ENCODE peak calls at places on chromosomes 4 and X, in ten cellular contexts. X is RPMI7951; C is ELR; O is fibroblast of pulmonary artery; Q is epithelial cell of esophagus; E is fibroblast of the aortic adventitia; R is CD14-positive monocyte; J is activated CD4-positive, alpha-beta T cell treated with anti-CD3 and anti-CD28 coated beads, Interleukin-2, amount 50 U/mL, for 1 hour; B is neuronal stem cell; V is stimulated activated CD4-positive, alpha-beta T cell treated with anti-CD3 and anti-CD28 coated beads, Interleukin-2, amount 100 ng/mL, for 48 hours. P is an unnamed sample.

GRCh38 chr4:89661490-89661889 is 175.5 kb downstream of the SNCA start:
- DNase-seq in X (peak; percentile 64), C (peak; percentile 82), O (peak; percentile 58), Q (peak; percentile 86), E (peak; percentile 5), R (no peak), J (no peak), B (no peak), V (no peak), P (no peak)

GRCh38 chr4:92646826-92647225 is 343.1 kb downstream of the GRID2 start:
- DNase-seq in X (no peak), C (no peak), O (no peak), Q (no peak), E (no peak), R (no peak), J (no peak), B (no peak), V (no peak), P (no peak)

GRCh38 chr4:72846280-72847111 is 223.0 kb downstream of the COX18 start:
- DNase-seq in X (peak; percentile 51), C (peak; percentile 71), O (peak; percentile 18), Q (peak; percentile 68), E (no peak), R (no peak), J (no peak), B (peak; percentile 14), V (no peak), P (no peak)

GRCh38 chr4:56818797-56819196 is 2.7 kb downstream of the SPINK2 start:
- DNase-seq in X (no peak), C (no peak), O (no peak), Q (no peak), E (no peak), R (no peak), J (no peak), B (no peak), V (no peak), P (no peak)

GRCh38 chr4:47577779-47578553 is 92.9 kb downstream of the ATP10D start:
- DNase-seq in X (no peak), C (no peak), O (peak; percentile 97), Q (no peak), E (peak; percentile 48), R (no peak), J (no peak), B (no peak), V (no peak), P (no peak)

GRCh38 chr4:5034206-5034605 is 14.9 kb upstream of the CYTL1 start:
- DNase-seq in X (no peak), C (no peak), O (no peak), Q (no peak), E (no peak), R (no peak), J (no peak), B (no peak), V (no peak), P (no peak)

GRCh38 chrX:112677167-112677566 is 2.6 kb downstream of the LHFPL1 start:
- DNase-seq in X (no peak), C (no peak), O (peak; percentile 78), Q (no peak), E (peak; percentile 41), R (no peak), J (no peak), B (no peak), V (no peak), P (no peak)

GRCh38 chrX:71998836-71999509 is 88.3 kb downstream of the NHSL2 start:
- DNase-seq in X (peak; percentile 38), C (peak; percentile 50), O (peak; percentile 36), Q (no peak), E (peak; percentile 36), R (no peak), J (peak; percentile 35), B (no peak), V (peak; percentile 22), P (no peak)

GRCh38 chr4:24570574-24571236 is 13.6 kb downstream of the DHX15 start:
- DNase-seq in X (no peak), C (no peak), O (no peak), Q (peak; percentile 25), E (no peak), R (no peak), J (no peak), B (no peak), V (no peak), P (no peak)

GRCh38 chrX:88982933-88983332 is 235.9 kb downstream of the CPXCR1 start:
- DNase-seq in X (no peak), C (no peak), O (no peak), Q (no peak), E (no peak), R (no peak), J (no peak), B (no peak), V (no peak), P (no peak)

GRCh38 chrX:152061083-152061482 is 77.3 kb downstream of the MAGEA10 start:
- DNase-seq in X (no peak), C (no peak), O (no peak), Q (no peak), E (no peak), R (no peak), J (no peak), B (no peak), V (no peak), P (no peak)

P was measured in T-helper 17 cell.